ENCODE peak calls at places on chromosomes 6 and 20, in five cellular contexts. D is A549, P is adrenal gland, B is K562, V is esophagus muscularis mucosa. T is an unnamed sample. For H3K4me1, the result is how much of the 10 kb centered on the place peaks cover.

GRCh38 chr20:9514461-9515210 is at the start of gene LAMP5:
- DNase-seq in D (no peak), P (peak), B (no peak), V (peak), T (no peak)

GRCh38 chr6:152273638-152274037 is 363.5 kb downstream of the SYNE1 start:
- DNase-seq in D (no peak), P (no peak), B (no peak), V (no peak), T (no peak)

GRCh38 chr6:35238843-35239289 is 20.7 kb upstream of the ZNF76 start:
- DNase-seq in D (no peak), P (no peak), B (no peak), V (no peak), T (no peak)

GRCh38 chr6:4491501-4492260 is 284.5 kb upstream of the CDYL start:
- DNase-seq in D (no peak), P (no peak), B (no peak), V (no peak), T (no peak)

GRCh38 chr20:7728373-7728772 is 211.9 kb downstream of the HAO1 start:
- DNase-seq in D (no peak), P (no peak), B (no peak), V (no peak), T (no peak)

GRCh38 chr20:59143326-59143725 is 20.3 kb upstream of the ZNF831 start:
- DNase-seq in D (no peak), P (no peak), B (no peak), V (no peak), T (no peak)

GRCh38 chr6:2485116-2485515 is 239.7 kb upstream of the GMDS start:
- DNase-seq in D (no peak), P (no peak), B (no peak), V (no peak), T (no peak)

GRCh38 chr20:31811198-31811597 is 8.0 kb upstream of the MYLK2 start:
- DNase-seq in D (no peak), P (no peak), B (no peak), V (no peak), T (no peak)

GRCh38 chr6:45377041-45377554 is 636 bp downstream of the SUPT3H start:
- DNase-seq in D (peak), P (no peak), B (peak), V (peak), T (peak)

GRCh38 chr6:157381631-157382621 is 936 bp downstream of the ZDHHC14 start:
- DNase-seq in D (peak), P (peak), B (peak), V (no peak), T (no peak)

GRCh38 chr6:156600678-156601077 is 176.5 kb upstream of the ARID1B start:
- DNase-seq in D (no peak), P (no peak), B (no peak), V (peak), T (no peak)

GRCh38 chr20:16475225-16475624 is 98.0 kb downstream of the KIF16B start:
- DNase-seq in D (peak), P (no peak), B (peak), V (no peak), T (no peak)

GRCh38 chr20:32281711-32282110 is 4.3 kb downstream of the KIF3B start:
- DNase-seq in D (no peak), P (no peak), B (no peak), V (no peak), T (no peak)

GRCh38 chr6:142857609-142858195 is 87.3 kb downstream of the HIVEP2 start:
- DNase-seq in D (no peak), P (no peak), B (no peak), V (no peak), T (no peak)

GRCh38 chr6:20115269-20116005 is 96.8 kb downstream of the MBOAT1 start:
- DNase-seq in D (no peak), P (no peak), B (no peak), V (no peak), T (no peak)

GRCh38 chr6:144480518-144480917 is 195.4 kb downstream of the UTRN start:
- DNase-seq in D (no peak), P (no peak), B (no peak), V (no peak), T (no peak)

DNA sequence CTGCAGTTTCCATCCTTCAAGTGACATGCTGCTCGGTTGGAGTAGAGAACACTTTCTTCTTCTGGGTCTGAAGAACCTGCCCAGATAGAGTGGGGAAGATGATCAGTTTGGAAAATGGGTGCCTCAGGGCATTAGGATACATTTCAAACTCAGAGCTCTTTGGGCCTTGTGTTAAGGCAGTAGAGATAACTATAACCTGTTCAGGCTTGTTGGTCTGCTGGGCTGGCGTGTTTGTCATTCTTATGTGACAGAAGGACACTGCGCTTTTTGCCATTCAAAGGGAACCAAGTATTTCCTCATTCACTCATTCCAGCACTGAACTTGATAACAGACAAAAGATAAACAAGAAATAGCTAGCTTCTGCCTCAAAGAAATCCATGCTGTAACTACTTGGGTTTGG is 3.8 kb downstream of the TOMM34 start:
- DNase-seq in D (no peak), P (no peak), B (no peak), V (no peak), T (no peak)
- H3K4me1 ChIP-seq in D (under half), P (under half), B (under half), V (under half), T (under half)

DNA sequence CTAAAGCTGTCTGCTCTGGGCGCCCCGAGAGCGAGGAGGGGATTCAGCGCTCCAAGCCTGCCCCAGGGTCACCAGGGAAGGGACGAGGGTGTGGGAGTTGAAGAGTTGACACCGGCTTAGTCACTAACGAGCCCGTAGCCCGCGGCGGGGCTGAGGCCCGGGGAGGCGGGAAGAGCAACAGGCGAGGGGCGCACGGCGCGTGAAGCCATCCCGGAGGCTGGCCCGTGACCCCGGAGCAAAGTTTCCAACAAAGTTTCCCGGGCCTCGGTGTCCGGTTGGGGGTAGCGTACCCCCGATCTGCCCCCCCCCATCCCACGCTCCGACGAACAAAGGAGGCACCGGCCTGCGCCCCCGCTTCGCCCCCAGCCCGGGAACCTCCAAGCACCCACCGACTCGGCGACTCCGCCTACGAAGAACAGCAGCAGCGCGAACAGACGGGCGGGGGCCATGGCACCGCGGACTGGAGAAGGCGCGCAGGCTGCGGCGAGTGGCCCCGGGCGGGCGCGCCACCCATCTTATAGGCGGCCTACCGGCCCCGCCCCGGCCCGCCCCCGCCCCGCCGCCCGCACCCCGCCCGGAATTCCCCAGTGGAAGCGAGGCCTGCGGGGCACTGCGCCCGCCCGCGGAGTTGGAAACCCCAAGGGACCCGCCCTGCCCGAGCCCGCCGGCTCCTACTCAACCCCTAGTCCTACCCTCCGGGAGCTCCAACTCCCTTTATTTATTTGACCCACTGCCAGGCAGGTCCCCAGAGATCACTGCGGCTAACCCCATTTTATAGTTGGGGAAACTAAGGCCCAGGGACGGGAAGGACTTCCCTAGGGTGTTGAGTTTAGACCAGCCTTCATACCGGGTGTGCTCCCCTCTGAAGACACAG is at the start of gene SDC4:
- DNase-seq in D (peak), P (peak), B (peak), V (no peak), T (no peak)
- TF ChIP-seq POLR2A in D (peak), P (peak), B (peak), V (peak), T (no peak)

GRCh38 chr20:3258429-3258828 is 19.4 kb upstream of the SLC4A11 start:
- DNase-seq in D (no peak), P (no peak), B (no peak), V (no peak), T (no peak)
- H3K4me3 ChIP-seq in D (no peak), P (no peak), B (no peak), V (no peak), T (no peak)

GRCh38 chr6:78993955-78994354 is 84.1 kb downstream of the PHIP start:
- DNase-seq in D (no peak), P (no peak), B (no peak), V (no peak), T (no peak)
- H3K4me1 ChIP-seq in D (under half), P (under half), B (under half), V (under half), T (under half)

GRCh38 chr6:31821301-31822037 is 6.1 kb upstream of the HSPA1B start:
- DNase-seq in D (peak), P (peak), B (peak), V (no peak), T (no peak)
- TF ChIP-seq POLR2A in D (no peak), P (no peak), B (no peak), V (peak), T (no peak)